ENCODE peak calls at places on chromosomes 3 and 15, in five cellular contexts. N is IMR-90, G is Panc1, X is WERI-Rb-1, V is neural progenitor cell. M is an unnamed sample. For H3K9me3, the result is how much of the 10 kb centered on the place peaks cover.

GRCh38 chr3:170483485-170484262 is 65.0 kb downstream of the CLDN11 start:
- DNase-seq in X (no peak), N (no peak), G (no peak), V (no peak), M (no peak)

GRCh38 chr3:172746476-172746875 is 4.0 kb upstream of the ECT2 start:
- DNase-seq in N (peak), X (no peak), G (no peak), V (no peak), M (no peak)

GRCh38 chr3:184727357-184728060 is 15.6 kb upstream of the MAGEF1 start:
- DNase-seq in G (no peak), N (peak), V (peak), X (peak), M (peak)

GRCh38 chr15:66705277-66705927 is 3.4 kb downstream of the SMAD6 start:
- DNase-seq in X (no peak), N (no peak), V (no peak), G (no peak), M (no peak)

GRCh38 chr3:72175305-72175858 is 390.4 kb upstream of the PROK2 start:
- DNase-seq in V (no peak), X (no peak), G (no peak), N (no peak), M (no peak)

GRCh38 chr15:65038428-65038827 is 6.8 kb upstream of the SLC51B start:
- DNase-seq in G (no peak), V (no peak), N (no peak), X (no peak), M (no peak)

GRCh38 chr15:62440731-62441130 is 275.6 kb upstream of the C2CD4B start:
- DNase-seq in V (no peak), N (no peak), G (no peak), X (no peak), M (no peak)

GRCh38 chr15:68301300-68301699 is 23.8 kb downstream of the FEM1B start:
- DNase-seq in G (no peak), X (no peak), V (no peak), N (no peak), M (no peak)

GRCh38 chr3:132135628-132136333 is 101.0 kb upstream of the CPNE4 start:
- DNase-seq in V (peak), G (peak), X (no peak), N (peak), M (no peak)

GRCh38 chr3:53046171-53047170 is 598 bp upstream of the SFMBT1 start:
- DNase-seq in X (peak), G (no peak), N (peak), V (peak), M (no peak)

GRCh38 chr3:192409203-192409837 is 318.0 kb downstream of the FGF12 start:
- DNase-seq in X (peak), N (no peak), V (peak), G (no peak), M (no peak)

GRCh38 chr3:117074833-117075232 is 365.3 kb downstream of the TUSC7 start:
- DNase-seq in G (no peak), X (no peak), V (no peak), N (peak), M (no peak)

GRCh38 chr3:98521897-98522537 is 685 bp downstream of the CLDND1 start:
- DNase-seq in X (peak), V (peak), G (peak), N (peak), M (no peak)

GRCh38 chr3:49724586-49724985 is 835 bp upstream of the GMPPB start:
- DNase-seq in N (peak), G (no peak), X (no peak), V (peak), M (no peak)

GRCh38 chr15:98800437-98801233 is 152.3 kb downstream of the IGF1R start:
- DNase-seq in V (peak), N (peak), G (peak), X (peak), M (peak)

GRCh38 chr3:116842254-116842957 is 132.8 kb downstream of the TUSC7 start:
- DNase-seq in G (no peak), V (peak), X (no peak), N (no peak), M (no peak)

GRCh38 chr15:66765478-66766281 is 63.6 kb downstream of the SMAD6 start:
- DNase-seq in N (no peak), G (no peak), X (no peak), V (no peak), M (peak)

GRCh38 chr3:131933665-131934064 is 101.1 kb downstream of the CPNE4 start:
- DNase-seq in V (no peak), N (no peak), X (no peak), G (no peak), M (no peak)

GRCh38 chr3:45043715-45044299 is 17.7 kb downstream of the CLEC3B start:
- DNase-seq in V (peak), G (no peak), N (peak), X (no peak), M (peak)

GRCh38 chr3:46851364-46852328 is 11.6 kb downstream of the MYL3 start:
- DNase-seq in X (no peak), G (no peak), V (no peak), N (no peak), M (no peak)

GRCh38 chr3:194443911-194444310 is 42.9 kb downstream of the ATP13A3 start:
- DNase-seq in N (no peak), X (no peak), G (no peak), V (no peak), M (no peak)

GRCh38 chr3:10753964-10754363 is 62.1 kb upstream of the SLC6A11 start:
- DNase-seq in N (peak), V (peak), G (no peak), X (no peak), M (no peak)

GRCh38 chr3:47404955-47405790 is 24.4 kb downstream of the PTPN23 start:
- DNase-seq in G (no peak), X (no peak), V (no peak), N (no peak), M (no peak)

GRCh38 chr15:100759698-100760356 is 119.8 kb upstream of the ALDH1A3 start:
- DNase-seq in G (peak), N (peak), V (no peak), X (no peak), M (no peak)

GRCh38 chr3:138971766-138972320 is 24.8 kb downstream of the FOXL2NB start:
- DNase-seq in X (no peak), N (no peak), G (no peak), V (no peak), M (no peak)

GRCh38 chr15:50377867-50378751 is 23.1 kb upstream of the GABPB1 start:
- DNase-seq in X (no peak), G (no peak), N (no peak), V (no peak), M (no peak)

GRCh38 chr3:193680220-193680619 is 87.2 kb downstream of the OPA1 start:
- DNase-seq in X (no peak), N (peak), G (no peak), V (no peak), M (no peak)

GRCh38 chr3:104909721-104910120 is 457.0 kb upstream of the ALCAM start:
- DNase-seq in N (peak), V (no peak), G (no peak), X (no peak), M (no peak)

GRCh38 chr3:105473521-105474223 is 107.0 kb downstream of the ALCAM start:
- DNase-seq in N (peak), X (no peak), V (peak), G (no peak), M (no peak)

GRCh38 chr3:188780188-188781147 is 391.3 kb upstream of the TPRG1 start:
- DNase-seq in V (no peak), N (no peak), G (no peak), X (no peak), M (no peak)

GRCh38 chr3:152466784-152467183 is 198.1 kb downstream of the MBNL1 start:
- DNase-seq in X (no peak), G (no peak), V (no peak), N (peak), M (no peak)

GRCh38 chr3:32337501-32337900 is 54.2 kb upstream of the CMTM7 start:
- DNase-seq in N (no peak), G (no peak), V (no peak), X (no peak), M (no peak)

GRCh38 chr3:154904328-154904727 is 175.8 kb upstream of the MME start:
- DNase-seq in V (peak), G (no peak), X (no peak), N (peak), M (no peak)

GRCh38 chr3:104629038-104629437 is 737.7 kb upstream of the ALCAM start:
- DNase-seq in G (no peak), N (peak), X (no peak), V (no peak), M (no peak)

GRCh38 chr3:49269443-49269842 is 7.6 kb downstream of the C3orf62 start:
- DNase-seq in X (no peak), N (no peak), G (no peak), V (no peak), M (no peak)

GRCh38 chr3:88019024-88019423 is 39.8 kb downstream of the CGGBP1 start:
- DNase-seq in X (no peak), G (no peak), V (no peak), N (no peak), M (peak)

GRCh38 chr3:136343873-136344281 is 93.7 kb downstream of the PCCB start:
- DNase-seq in X (no peak), N (peak), G (peak), V (no peak), M (no peak)

GRCh38 chr3:152234657-152235375 is 33.9 kb upstream of the MBNL1 start:
- DNase-seq in N (no peak), G (no peak), V (no peak), X (no peak), M (no peak)

GRCh38 chr3:122691195-122691594 is 10.6 kb downstream of the PARP14 start:
- DNase-seq in G (no peak), X (no peak), V (no peak), N (peak), M (no peak)

GRCh38 chr15:29672446-29672845 is 149.8 kb downstream of the TJP1 start:
- DNase-seq in G (no peak), X (no peak), V (no peak), N (no peak), M (no peak)

GRCh38 chr15:29669823-29670222 is 152.4 kb downstream of the TJP1 start:
- DNase-seq in N (peak), V (no peak), G (no peak), X (no peak), M (no peak)

GRCh38 chr15:29670266-29670665 is 152.0 kb downstream of the TJP1 start:
- DNase-seq in N (no peak), V (no peak), G (no peak), X (no peak), M (no peak)

GRCh38 chr15:29671308-29671981 is 150.8 kb downstream of the TJP1 start:
- DNase-seq in V (no peak), X (no peak), N (peak), G (no peak), M (no peak)

DNA sequence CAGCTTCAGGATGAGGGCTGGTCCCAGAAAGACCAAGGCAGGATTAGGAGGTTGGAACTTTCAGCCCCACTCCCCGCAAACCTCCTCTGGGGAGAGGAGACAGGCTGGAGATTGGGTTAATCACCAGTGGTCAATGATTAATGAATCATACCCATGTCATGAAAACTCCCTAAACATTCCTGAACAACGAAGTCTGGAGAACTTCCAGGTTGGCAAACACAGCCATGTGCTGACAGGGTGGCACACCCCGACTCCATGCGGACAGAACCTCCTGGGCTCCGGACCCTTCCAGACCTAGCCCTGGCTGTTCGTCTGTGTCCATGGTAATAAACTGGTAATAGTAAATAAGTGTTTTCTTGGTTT is 151.3 kb downstream of the TJP1 start:
- DNase-seq in X (no peak), N (peak), V (no peak), G (peak), M (no peak)
- H3K4me3 ChIP-seq in X (no peak), N (no peak), V (no peak), G (peak), M (no peak)

GRCh38 chr3:76034652-76035051 is 249.3 kb upstream of the ZNF717 start:
- DNase-seq in V (no peak), X (no peak), G (no peak), N (no peak), M (no peak)
- H3K9me3 ChIP-seq in V (under half), X (under half), G (under half), N (under half), M (under half)

DNA sequence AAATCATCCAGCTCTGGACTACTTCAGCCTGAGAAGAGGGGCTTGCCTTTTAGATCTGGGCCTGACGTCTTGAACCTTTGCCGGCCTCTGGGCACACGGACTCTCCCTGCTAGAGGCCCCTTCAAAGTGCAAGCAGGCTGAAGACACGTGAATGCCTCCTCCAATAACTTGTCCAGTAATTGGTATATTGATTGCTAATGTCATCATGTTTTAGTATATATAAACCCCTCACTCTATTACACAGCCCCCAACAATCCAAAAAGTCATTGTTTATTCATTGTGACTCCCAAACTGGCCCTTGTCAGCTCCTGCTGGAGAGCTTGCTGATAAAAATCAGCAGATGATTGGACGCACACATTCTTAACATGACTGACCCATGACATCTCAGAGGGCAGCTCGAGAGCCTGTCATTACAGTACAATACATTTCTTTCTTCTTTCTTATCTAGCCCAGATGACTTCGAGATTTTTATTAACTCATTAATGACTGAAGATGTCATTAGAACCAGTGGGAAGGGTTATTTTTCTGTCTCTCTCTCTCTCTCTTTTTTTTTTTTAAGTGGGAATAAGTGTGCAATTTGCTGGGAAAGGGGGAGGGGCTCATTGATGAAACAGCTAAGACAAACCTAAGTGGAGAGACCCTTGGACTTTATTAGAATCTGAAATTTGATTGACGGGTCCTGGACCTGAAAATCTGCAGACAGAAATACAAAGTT is 65.5 kb upstream of the NR2F2 start:
- DNase-seq in V (no peak), N (peak), X (no peak), G (no peak), M (no peak)
- H3K27ac ChIP-seq in V (no peak), N (no peak), X (no peak), G (peak), M (no peak)

DNA sequence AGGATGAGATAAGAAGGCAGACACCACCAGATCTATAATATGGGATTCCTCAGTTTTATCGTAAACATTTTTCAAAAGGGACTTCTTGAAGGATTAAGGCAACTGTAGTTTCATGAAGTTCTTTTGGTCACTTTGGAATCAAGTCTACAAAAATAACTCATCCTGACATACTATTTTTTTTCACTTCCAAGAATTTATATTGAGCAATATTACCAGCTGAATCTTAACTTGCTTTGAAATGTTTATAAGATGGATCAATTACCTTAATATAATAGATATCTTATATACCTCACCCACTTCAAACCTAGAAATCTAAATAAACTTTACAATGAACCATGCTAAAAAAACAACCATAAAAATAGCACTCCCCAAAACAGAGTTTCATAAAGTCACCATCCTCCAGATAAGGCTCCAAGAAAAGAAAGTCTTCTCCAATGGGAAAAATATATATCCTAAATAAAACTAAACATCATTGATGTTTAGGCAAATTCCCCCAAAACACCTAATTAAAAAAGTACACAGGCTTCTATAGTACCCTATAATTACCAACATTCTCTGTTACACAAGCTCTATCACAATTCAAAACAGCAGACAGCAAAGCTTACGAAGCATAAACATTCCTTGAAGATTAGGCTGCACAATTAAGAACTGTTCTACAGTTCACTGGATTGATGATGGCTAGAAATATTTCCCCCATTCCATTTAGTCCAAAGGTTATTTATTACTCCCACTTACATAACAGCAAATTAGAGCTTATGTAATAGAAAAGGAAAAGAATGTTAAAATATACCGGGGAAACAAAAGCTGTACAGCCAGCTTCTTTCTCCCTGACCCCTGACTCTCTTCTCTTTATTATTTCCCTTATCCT is 49.6 kb downstream of the UACA start:
- DNase-seq in V (peak), X (no peak), G (no peak), N (peak), M (no peak)
- H3K4me3 ChIP-seq in V (no peak), X (no peak), G (no peak), N (no peak), M (peak)

GRCh38 chr15:23518104-23518503 is 47.4 kb upstream of the MKRN3 start:
- DNase-seq in V (no peak), N (no peak), X (no peak), G (no peak), M (no peak)
- H3K9me3 ChIP-seq in V (under half), N (under half), X (under half), G (under half), M (under half)

DNA sequence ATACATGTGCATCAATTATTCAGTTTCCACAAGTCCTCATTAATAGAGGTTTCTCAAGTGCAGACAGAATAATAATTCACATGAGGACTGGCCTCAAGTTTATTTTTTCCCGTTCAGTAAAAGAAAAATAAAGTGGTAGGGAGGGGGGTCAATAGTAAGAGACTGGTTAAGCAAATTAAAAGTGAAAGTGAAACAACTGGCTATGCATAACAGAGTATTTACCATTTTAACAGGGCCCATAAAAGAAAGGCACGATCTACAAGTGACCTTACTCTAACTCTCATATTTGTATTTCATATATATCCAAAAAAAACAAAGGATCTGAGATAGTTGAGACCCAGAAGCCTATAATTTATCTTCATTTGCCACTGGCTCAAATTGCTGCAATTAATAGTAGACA is 686.4 kb downstream of the NTRK3 start:
- DNase-seq in X (no peak), V (no peak), G (no peak), N (no peak), M (no peak)
- H3K27ac ChIP-seq in X (no peak), V (no peak), G (no peak), N (no peak), M (no peak)

DNA sequence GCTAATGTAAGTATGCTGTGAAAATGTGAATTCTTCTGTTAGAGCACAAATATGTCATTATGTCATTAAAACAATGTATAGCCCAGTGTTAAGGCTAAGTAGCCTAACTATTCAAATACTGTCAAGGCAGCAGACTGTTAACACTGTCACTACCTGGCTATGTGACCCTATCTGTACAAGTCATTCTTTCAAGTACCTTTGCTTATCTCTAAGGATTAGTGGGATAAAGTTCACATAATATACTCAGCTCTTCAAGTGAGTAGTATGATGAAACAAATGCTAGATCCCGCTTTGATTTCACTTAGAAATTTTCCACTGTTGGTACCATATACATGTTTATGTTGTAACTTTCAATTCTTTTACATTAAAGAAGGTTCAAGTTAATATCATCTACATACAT is 4.6 kb upstream of the RFX7 start:
- DNase-seq in N (no peak), X (no peak), V (no peak), G (no peak), M (no peak)
- H3K4me3 ChIP-seq in N (no peak), X (no peak), V (no peak), G (no peak), M (no peak)

GRCh38 chr15:19984101-19984500 is 557.5 kb downstream of the GOLGA6L6 start:
- DNase-seq in V (no peak), X (no peak), G (no peak), N (no peak), M (no peak)
- H3K9me3 ChIP-seq in V (under half), X (under half), G (under half), N (under half), M (under half)

M was measured in SK-N-MC.